ENCODE peak calls at places on chromosomes 11 and 22, in four cellular contexts. G is left ventricle myocardium inferior, D is kidney epithelial cell, W is lung. Z is an unnamed sample. For H3K36me3, the result is how much of the 10 kb centered on the place peaks cover.

GRCh38 chr22:31730344-31730711 is 19.6 kb downstream of the PRR14L start:
- DNase-seq in D (no peak), W (no peak), G (no peak), Z (no peak)

GRCh38 chr22:33451851-33452469 is 393.8 kb upstream of the SYN3 start:
- DNase-seq in D (no peak), G (no peak), W (peak), Z (no peak)

GRCh38 chr11:121723261-121723741 is 270.5 kb upstream of the SORL1-AS1 start:
- DNase-seq in G (peak), D (no peak), W (no peak), Z (no peak)

GRCh38 chr11:45798793-45799441 is 6.0 kb upstream of the SLC35C1 start:
- DNase-seq in W (peak), G (no peak), D (no peak), Z (peak)

GRCh38 chr11:69280994-69281393 is 13.0 kb upstream of the MYEOV start:
- DNase-seq in W (peak), D (peak), G (no peak), Z (peak)

GRCh38 chr22:17633217-17633997 is 4.9 kb upstream of the ATP6V1E1 start:
- DNase-seq in W (no peak), G (no peak), D (peak), Z (peak)

GRCh38 chr11:27703453-27703852 is 3.2 kb upstream of the BDNF start:
- DNase-seq in W (no peak), G (no peak), D (no peak), Z (peak)

GRCh38 chr22:32880906-32881596 is 79.5 kb downstream of the TIMP3 start:
- DNase-seq in D (no peak), G (peak), W (peak), Z (peak)

GRCh38 chr11:128328955-128329551 is 258.3 kb downstream of the ETS1 start:
- DNase-seq in G (no peak), W (no peak), D (no peak), Z (no peak)

GRCh38 chr11:59221438-59221837 is 8.7 kb upstream of the MPEG1 start:
- DNase-seq in D (no peak), W (no peak), G (no peak), Z (peak)

GRCh38 chr11:3796796-3797328 is 492 bp downstream of the NUP98 start:
- DNase-seq in G (no peak), W (peak), D (no peak), Z (peak)

GRCh38 chr11:86152006-86152862 is 83.3 kb upstream of the PICALM start:
- DNase-seq in D (peak), G (no peak), W (no peak), Z (peak)

GRCh38 chr11:133586903-133587517 is 54.7 kb upstream of the OPCML start:
- DNase-seq in G (no peak), D (no peak), W (no peak), Z (no peak)

GRCh38 chr11:3950996-3951662 is 95.7 kb downstream of the STIM1 start:
- DNase-seq in G (no peak), W (no peak), D (no peak), Z (no peak)

GRCh38 chr11:117986981-117987495 is 844 bp downstream of the IL10RA start:
- DNase-seq in G (no peak), D (no peak), W (no peak), Z (peak)

GRCh38 chr11:58391879-58392278 is 14.8 kb downstream of the OR5B3 start:
- DNase-seq in G (no peak), W (no peak), D (no peak), Z (peak)

GRCh38 chr11:96054870-96055705 is 131.2 kb upstream of the MTMR2 start:
- DNase-seq in D (no peak), W (no peak), G (no peak), Z (peak)

GRCh38 chr11:116657842-116658825 is 114.7 kb downstream of the BUD13 start:
- DNase-seq in G (no peak), W (no peak), D (no peak), Z (no peak)

GRCh38 chr22:19942886-19943664 is 1.5 kb upstream of the TXNRD2 start:
- DNase-seq in G (no peak), W (no peak), D (peak), Z (peak)

GRCh38 chr11:57502870-57503269 is 12.6 kb downstream of the SLC43A1 start:
- DNase-seq in D (no peak), W (no peak), G (no peak), Z (no peak)

DNA sequence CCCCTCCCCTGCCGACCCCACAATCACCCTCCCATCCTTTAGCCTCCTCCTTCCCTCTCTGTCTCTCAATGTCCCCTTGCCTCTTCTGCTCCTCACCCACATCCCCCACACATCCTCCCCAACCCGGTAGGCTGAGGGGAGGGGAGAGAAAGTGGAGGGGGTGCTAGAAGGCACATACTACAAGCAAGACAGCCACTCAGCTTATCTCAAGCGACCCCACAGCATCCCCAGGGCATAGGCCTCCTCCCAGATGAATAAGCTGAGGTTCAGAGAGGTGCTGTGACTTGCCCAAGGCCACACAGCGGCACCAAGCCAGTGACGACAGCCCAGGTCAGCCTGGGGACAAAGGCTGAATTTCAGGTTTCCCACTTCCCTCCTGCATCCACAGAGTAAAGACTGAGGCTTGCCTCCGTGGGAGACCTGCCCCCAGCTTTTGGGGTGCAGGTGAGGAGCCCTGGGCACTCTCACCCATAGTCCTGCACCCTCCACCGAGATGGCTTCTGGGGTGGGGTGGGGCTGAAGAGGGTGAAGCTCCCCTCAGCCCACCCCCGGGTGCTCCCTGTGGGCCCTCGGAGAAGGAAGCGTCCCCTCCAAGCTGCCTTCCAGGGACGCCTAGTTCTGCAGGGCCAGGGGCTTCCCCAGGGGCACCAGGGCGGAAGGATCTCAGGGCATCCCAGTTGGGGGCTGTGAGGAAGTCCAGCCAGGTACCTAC is 511 bp downstream of the RAC2 start:
- DNase-seq in D (no peak), W (no peak), G (no peak), Z (no peak)
- H3K4me3 ChIP-seq in D (peak), W (no peak), G (peak), Z (peak)

GRCh38 chr22:50546326-50547230 is 879 bp downstream of the KLHDC7B start:
- DNase-seq in D (no peak), G (no peak), W (no peak), Z (no peak)

GRCh38 chr22:50548913-50549790 is 3.5 kb downstream of the KLHDC7B start:
- DNase-seq in G (no peak), W (no peak), D (no peak), Z (no peak)

GRCh38 chr22:50550395-50550794 is 4.7 kb downstream of the KLHDC7B start:
- DNase-seq in G (no peak), D (no peak), W (no peak), Z (no peak)

GRCh38 chr22:50547231-50547851 is 1.6 kb downstream of the KLHDC7B start:
- DNase-seq in G (no peak), D (no peak), W (no peak), Z (no peak)

DNA sequence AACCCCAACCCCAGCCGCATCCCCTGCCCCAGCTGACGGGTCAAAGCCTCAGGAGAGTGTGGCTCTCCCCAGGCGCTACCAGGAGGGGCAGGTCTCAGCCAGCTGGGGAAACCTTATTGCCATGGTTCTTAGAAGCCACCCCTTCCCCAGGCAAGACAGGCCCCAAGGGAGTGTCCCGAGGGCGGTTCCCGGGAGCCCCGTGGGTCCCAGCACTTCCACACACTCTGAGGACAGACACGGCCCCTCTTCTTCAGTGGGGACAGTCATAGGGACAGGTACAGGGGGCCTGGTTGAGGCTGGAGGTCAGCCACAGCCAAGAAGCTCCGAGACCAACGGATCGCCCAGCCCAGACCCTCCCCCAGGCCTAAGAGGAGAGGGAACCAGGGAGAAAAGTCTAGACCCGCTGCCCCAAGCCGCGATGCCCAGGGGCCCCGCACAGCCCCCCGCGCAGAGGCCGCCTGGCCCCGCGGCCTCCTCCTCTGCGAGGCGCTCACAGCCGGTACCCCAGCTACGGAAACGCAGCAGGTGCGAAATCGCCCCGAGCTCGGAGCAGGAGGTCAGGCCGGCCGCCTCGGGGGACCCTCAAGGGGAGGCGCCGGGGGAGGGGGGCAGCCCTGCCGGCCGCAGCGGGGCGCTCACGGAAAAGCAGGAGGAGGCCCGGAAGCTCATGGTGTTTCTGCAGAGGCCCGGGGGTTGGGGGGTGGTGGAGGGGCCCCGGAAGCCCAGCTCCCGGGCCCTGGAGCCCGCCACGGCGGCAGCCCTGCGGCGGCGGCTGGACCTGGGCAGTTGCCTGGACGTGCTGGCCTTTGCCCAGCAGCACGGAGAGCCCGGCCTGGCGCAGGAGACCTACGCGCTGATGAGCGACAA is 2.6 kb downstream of the KLHDC7B start:
- DNase-seq in W (no peak), D (no peak), G (no peak), Z (no peak)
- TF ChIP-seq CTCF in W (no peak), D (no peak), G (no peak), Z (no peak)

DNA sequence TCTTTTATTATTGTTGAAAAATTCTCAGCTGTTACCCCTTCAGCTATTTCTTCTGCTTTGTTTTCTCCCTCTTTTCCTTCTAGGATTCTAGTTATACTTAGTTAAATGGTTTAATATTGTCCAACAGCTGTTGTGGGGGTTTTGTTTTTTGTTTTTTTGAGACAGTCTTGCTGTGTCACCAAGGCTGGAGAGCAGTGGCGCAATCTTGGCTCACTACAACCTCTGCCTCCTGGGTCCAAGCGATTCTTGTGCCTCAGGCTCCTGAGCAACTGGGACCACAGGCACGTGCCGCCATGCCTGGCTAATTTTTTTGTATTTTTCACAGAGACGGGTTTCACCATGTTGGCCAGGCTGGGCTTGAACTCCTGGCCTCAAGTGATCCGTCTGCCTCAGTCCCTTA is 12.7 kb downstream of the SDHAF2 start:
- DNase-seq in W (no peak), D (no peak), G (no peak), Z (no peak)
- H3K36me3 ChIP-seq in W (under half), D (under half), G (half or more), Z (under half)

GRCh38 chr11:99505319-99505718 is 484.6 kb downstream of the CNTN5 start:
- DNase-seq in G (no peak), W (no peak), D (peak), Z (no peak)

GRCh38 chr11:99505831-99506230 is 485.1 kb downstream of the CNTN5 start:
- DNase-seq in W (no peak), G (no peak), D (no peak), Z (no peak)

DNA sequence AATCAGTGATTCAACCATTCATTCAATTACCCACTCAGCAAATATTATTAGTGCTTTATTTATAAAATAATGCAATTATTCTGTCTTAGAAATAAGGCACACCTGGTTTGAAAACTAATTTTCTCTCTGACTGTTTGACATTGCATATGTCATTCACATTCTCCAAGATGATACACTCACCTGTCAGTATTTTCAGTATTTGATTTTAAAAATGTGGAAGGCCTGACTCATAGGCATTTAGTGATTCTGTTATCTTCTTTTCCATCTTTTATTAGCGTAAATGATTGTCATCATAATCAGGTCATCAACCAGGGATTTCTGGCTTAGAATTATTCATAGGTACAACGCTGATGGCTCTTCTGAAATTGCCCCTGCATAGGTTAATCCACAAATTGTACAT is 480.9 kb downstream of the CNTN5 start:
- DNase-seq in D (no peak), G (no peak), W (no peak), Z (no peak)
- H3K4me3 ChIP-seq in D (no peak), G (no peak), W (no peak), Z (no peak)

DNA sequence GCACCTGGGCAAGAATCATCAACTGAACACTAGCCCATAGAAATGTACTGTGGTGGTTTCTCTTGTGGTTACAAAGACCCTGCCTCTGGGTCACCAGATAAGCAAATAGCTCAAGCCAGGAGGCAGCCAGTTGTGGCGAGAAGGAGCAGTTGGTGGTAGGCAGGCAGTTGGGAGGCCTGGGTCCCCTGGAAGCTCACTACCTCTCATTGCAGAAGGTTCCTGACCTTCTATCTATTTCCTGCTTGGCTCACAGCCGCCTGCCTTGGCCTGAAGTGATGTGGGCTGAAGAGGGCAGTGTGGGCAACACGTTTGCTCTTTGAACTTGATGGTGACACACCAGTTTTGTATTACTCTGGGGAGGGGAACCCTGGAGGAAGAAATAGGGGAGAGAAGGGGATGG is 34.7 kb downstream of the NECTIN1 start:
- DNase-seq in G (no peak), D (no peak), W (no peak), Z (peak)
- TF ChIP-seq CTCF in G (no peak), D (peak), W (no peak), Z (no peak)

GRCh38 chr11:1557168-1557884 is 14.7 kb downstream of the DUSP8 start:
- DNase-seq in D (no peak), G (no peak), W (no peak), Z (no peak)
- H3K36me3 ChIP-seq in D (under half), G (under half), W (under half), Z (under half)

DNA sequence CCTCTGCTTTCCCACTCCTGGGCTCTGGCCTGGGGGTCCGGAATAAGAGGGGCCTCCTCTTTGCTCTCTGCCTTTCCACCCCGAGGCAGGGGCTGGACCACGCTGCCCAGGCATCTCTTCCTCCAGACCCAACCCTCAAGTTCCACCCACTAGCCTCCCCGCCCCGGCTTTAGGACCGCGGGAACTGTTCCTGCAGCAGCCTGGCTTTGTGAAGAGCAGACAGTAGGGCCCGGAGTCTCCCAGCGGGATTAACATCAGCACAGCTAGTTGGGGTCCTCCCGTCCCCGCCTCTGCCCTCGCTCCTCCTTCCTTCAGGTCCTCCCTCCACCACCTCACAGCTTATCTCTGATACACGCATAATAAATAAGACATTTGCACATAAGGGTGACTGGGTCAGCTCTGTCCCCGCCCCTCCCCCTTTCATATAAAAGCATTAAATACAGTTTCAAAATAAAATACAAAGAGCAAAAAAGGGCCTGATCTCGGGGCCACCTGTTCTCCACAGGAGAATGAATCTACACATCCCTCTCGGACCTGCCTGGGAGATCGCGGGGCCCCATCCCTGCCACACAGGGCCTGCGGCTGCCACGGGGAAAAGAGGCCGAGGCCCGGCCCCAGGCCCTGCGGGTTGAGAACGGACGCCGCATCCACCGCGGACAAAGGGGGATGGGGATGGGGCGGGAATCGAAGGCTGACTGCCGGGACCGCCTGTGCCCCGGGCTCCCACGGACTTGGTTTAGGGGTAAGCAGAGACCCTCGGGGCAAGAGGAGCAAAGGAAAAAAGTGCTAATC is 6.5 kb downstream of the ZFTA start:
- DNase-seq in D (no peak), W (no peak), G (peak), Z (no peak)
- H3K4me3 ChIP-seq in D (no peak), W (no peak), G (peak), Z (no peak)

GRCh38 chr22:36368359-36368983 is 19.3 kb downstream of the MYH9 start:
- DNase-seq in G (no peak), D (peak), W (no peak), Z (peak)
- TF ChIP-seq CTCF in G (peak), D (no peak), W (peak), Z (peak)

DNA sequence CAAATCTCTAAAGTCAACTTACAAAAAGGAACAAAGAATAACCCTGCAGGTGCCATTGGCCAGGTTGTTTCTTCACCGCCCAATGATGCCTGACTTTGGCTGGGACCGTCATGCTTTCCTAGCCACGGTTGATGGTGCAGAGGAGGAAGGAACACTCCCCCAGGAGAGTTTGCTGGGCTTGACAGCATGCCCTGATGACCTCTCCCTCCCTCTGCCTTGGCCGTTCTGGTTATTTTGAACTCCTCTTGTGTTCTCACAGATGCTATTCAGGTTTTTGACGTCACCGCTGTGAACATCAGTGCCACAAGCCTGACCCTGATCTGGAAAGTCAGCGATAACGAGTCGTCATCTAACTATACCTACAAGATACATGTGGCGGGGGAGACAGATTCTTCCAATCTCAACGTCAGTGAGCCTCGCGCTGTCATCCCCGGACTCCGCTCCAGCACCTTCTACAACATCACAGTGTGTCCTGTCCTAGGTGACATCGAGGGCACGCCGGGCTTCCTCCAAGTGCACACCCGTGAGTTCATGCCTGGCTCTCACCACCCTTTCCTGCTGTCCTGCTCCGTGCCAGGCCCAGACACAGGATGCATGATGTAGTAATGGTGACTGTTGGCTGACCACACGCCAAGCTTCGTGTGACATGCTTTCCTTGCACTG is 89.0 kb upstream of the OR4B1 start:
- DNase-seq in W (no peak), D (no peak), G (no peak), Z (no peak)
- H3K36me3 ChIP-seq in W (under half), D (under half), G (under half), Z (under half)

GRCh38 chr11:65118097-65118837 is 766 bp upstream of the ZNHIT2 start:
- DNase-seq in G (no peak), D (no peak), W (no peak), Z (no peak)
- H3K4me3 ChIP-seq in G (peak), D (no peak), W (no peak), Z (no peak)